ENCODE peak calls at places on chromosomes 4 and X, in nine cellular contexts. N is M059J; B is activated CD4-positive, CD25-positive, alpha-beta regulatory T cell treated with anti-CD3 and anti-CD28 coated beads, Interleukin-2, amount 50 U/mL, for 16 hours; T is KBM-7; D is stimulated activated CD8-positive, alpha-beta memory T cell treated with anti-CD3 and anti-CD28 coated beads, Interleukin-4, amount 100 ng/mL, for 24 hours; U is fibroblast of lung; C is fibroblast of mammary gland; V is GM13976; K is K562. Y is an unnamed sample.

GRCh38 chr4:139457318-139457717 is 3.4 kb downstream of the RAB33B start:
- DNase-seq in T (no peak), C (peak), K (no peak), V (no peak), U (no peak), N (no peak), B (no peak), D (no peak), Y (no peak)

GRCh38 chr4:144709159-144709558 is 63.2 kb downstream of the HHIP start:
- DNase-seq in N (peak), V (no peak), U (peak), T (no peak), D (no peak), C (peak), B (no peak), K (no peak), Y (no peak)

GRCh38 chr4:89492476-89493110 is 185.0 kb upstream of the GPRIN3 start:
- DNase-seq in C (peak), U (peak), D (no peak), B (no peak), V (no peak), K (no peak), N (peak), T (no peak), Y (no peak)

GRCh38 chr4:71498002-71498401 is 159.2 kb downstream of the SLC4A4 start:
- DNase-seq in C (peak), K (no peak), T (no peak), V (no peak), U (peak), D (no peak), N (peak), B (no peak), Y (no peak)

GRCh38 chr4:145014365-145014764 is 83.6 kb downstream of the ANAPC10 start:
- DNase-seq in U (no peak), V (no peak), B (no peak), N (no peak), C (no peak), D (no peak), K (no peak), T (no peak), Y (no peak)

GRCh38 chr4:6001965-6002833 is 16.0 kb downstream of the C4orf50 start:
- DNase-seq in T (no peak), N (no peak), K (no peak), B (no peak), D (no peak), V (no peak), U (no peak), C (no peak), Y (no peak)

GRCh38 chr4:23366207-23366906 is 523.5 kb downstream of the PPARGC1A start:
- DNase-seq in N (no peak), B (no peak), T (no peak), V (no peak), K (no peak), D (no peak), C (no peak), U (no peak), Y (no peak)

GRCh38 chrX:10568428-10568827 is 52.0 kb downstream of the MID1 start:
- DNase-seq in C (no peak), V (no peak), U (peak), N (no peak), K (no peak), T (no peak), D (no peak), B (no peak), Y (no peak)

GRCh38 chr4:52369649-52370048 is 289.5 kb downstream of the USP46 start:
- DNase-seq in N (no peak), U (no peak), D (no peak), V (no peak), T (no peak), C (no peak), K (no peak), B (no peak), Y (no peak)

Y was measured in CD8-positive, alpha-beta T cell.